ENCODE peak calls at places on chromosomes 7 and 10, in four cellular contexts. R, O, C and P are unnamed samples.

GRCh38 chr10:50369931-50370330 is 118.6 kb upstream of the ASAH2 start:
- DNase-seq in R (no peak), C (no peak), O (no peak), P (no peak)

GRCh38 chr7:38291117-38291647 is 17.7 kb upstream of the TARP start:
- DNase-seq in O (no peak), R (no peak), C (no peak), P (no peak)

GRCh38 chr10:51861731-51862130 is 162.3 kb upstream of the CSTF2T start:
- DNase-seq in C (no peak), O (no peak), R (no peak), P (no peak)

GRCh38 chr7:35975851-35976454 is 175.1 kb downstream of the SEPTIN7 start:
- DNase-seq in R (no peak), O (peak; percentile 84), C (peak; percentile 60), P (peak; percentile 62)

GRCh38 chr10:44965651-44966097 is 6.1 kb downstream of the RASSF4 start:
- DNase-seq in O (no peak), C (no peak), R (no peak), P (no peak)

GRCh38 chr7:22851140-22851539 is 28.5 kb upstream of the TOMM7 start:
- DNase-seq in C (peak; percentile 53), R (no peak), O (no peak), P (no peak)

GRCh38 chr10:68087338-68088029 is 12.4 kb upstream of the HERC4 start:
- DNase-seq in R (no peak), C (peak; percentile 70), O (peak; percentile 81), P (no peak)

GRCh38 chr7:143043391-143043790 is 8.8 kb upstream of the OR6V1 start:
- DNase-seq in R (no peak), C (no peak), O (no peak), P (no peak)

GRCh38 chr10:15360566-15360965 is 10.5 kb downstream of the FAM171A1 start:
- DNase-seq in R (no peak), C (no peak), O (no peak), P (no peak)

GRCh38 chr7:135976312-135977019 is 693 bp downstream of the MTPN start:
- DNase-seq in O (peak; percentile 9), C (peak; percentile 32), R (peak; percentile 31), P (no peak)

GRCh38 chr7:104695563-104695962 is 318.4 kb upstream of the KMT2E start:
- DNase-seq in O (no peak), C (no peak), R (no peak), P (no peak)

GRCh38 chr10:120634629-120635028 is 177.6 kb downstream of the PLPP4 start:
- DNase-seq in C (no peak), O (peak; percentile 17), R (no peak), P (no peak)

GRCh38 chr10:80443531-80443974 is 10.6 kb upstream of the TSPAN14 start:
- DNase-seq in R (no peak), O (peak; percentile 73), C (no peak), P (no peak)

GRCh38 chr7:65902306-65902705 is 29.4 kb downstream of the VKORC1L1 start:
- DNase-seq in R (no peak), C (no peak), O (no peak), P (no peak)

GRCh38 chr7:65910237-65910636 is 37.4 kb downstream of the VKORC1L1 start:
- DNase-seq in O (no peak), R (no peak), C (no peak), P (no peak)

GRCh38 chr7:65912220-65912619 is 39.3 kb downstream of the VKORC1L1 start:
- DNase-seq in C (no peak), O (no peak), R (no peak), P (no peak)

DNA sequence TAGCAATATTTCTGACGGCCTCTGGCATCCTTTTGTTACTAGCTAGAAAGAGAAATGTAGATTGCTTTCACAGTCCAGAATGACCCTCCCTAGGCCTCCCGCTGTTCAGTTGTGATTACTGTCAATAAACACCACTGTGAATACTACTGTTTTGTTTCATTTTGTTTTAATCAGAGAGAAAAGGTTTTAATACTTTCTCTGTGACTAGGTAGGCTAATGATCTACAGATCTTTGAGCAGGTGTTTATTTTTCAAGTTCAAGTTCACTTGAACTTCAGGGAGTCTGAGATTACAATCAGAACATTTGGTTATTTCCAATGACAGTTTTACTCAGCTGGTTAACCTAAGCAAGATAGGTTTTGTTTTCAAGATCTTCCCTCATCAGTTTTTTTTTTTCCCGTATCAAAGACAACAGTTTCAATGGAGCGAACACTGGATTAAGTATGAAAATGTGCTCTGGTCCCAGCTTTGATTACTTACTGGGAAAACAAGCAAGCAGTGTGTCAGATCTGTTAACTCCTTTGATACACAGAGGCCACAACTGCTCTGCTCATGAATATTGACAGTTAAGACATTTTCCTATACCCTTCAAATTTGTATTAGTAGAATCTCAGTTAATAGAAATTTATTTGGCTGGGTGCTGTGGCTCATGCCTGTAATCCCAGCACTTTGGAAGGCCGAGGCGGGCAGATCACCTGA is 34.8 kb downstream of the VKORC1L1 start:
- DNase-seq in O (no peak), R (no peak), C (no peak), P (no peak)
- H3K4me3 ChIP-seq in O (no peak overlapping the region), R (no peak overlapping the region), C (no peak overlapping the region), P (no peak overlapping the region)

GRCh38 chr7:122312789-122313188 is 8.2 kb upstream of the FEZF1 start:
- DNase-seq in C (no peak), R (no peak), O (no peak), P (no peak)

GRCh38 chr7:122314284-122314683 is 9.7 kb upstream of the FEZF1 start:
- DNase-seq in C (no peak), O (no peak), R (no peak), P (no peak)

GRCh38 chr7:122315507-122316466 is 11.2 kb upstream of the FEZF1 start:
- DNase-seq in R (no peak), O (no peak), C (no peak), P (no peak)

GRCh38 chr7:122311719-122312118 is 7.2 kb upstream of the FEZF1 start:
- DNase-seq in C (no peak), R (no peak), O (no peak), P (no peak)

DNA sequence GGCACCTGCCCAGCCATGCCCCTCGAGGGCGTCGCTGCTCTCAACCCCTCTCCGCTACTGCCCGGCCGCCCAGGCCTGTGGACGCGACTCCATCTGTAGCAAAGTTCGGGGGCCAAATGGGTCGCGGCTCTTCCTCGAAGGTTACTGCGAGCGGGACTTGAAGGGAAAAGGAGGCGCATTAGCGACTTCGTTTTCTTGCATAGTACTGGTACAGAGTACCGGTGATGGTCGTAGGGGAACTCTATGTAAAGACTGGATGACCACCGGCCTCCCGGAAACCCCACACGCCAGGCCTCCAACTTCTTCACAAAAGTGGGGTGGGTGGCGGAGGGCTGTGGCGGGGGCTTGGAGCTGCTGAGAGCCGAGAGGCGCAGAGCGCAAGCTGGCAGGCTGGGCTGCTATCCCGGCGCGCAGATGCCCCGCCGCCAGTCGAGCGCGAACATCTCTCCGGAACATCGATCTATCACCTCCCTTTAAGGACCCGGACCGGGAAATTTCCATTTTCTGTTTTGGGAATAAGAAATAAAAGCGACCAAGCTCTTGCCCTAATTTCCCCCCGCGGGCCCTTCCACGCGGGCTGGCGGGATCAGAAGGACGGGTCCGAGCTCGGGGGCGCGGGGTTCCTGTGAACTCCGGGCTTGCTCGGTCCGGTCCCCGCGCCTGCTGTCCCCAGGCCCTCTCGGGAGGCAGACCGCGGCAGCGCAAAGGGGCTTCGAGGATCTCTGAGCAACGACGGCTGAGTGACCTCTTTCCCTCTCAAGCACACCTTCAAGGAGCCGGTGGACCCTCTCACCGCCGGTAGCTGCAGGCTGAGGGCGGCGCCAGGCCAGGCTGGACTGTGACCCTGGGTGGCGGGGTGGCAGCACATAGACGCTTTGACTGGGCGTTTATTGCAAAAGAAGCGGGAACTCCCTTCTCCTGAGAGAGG is 12.2 kb upstream of the FEZF1 start:
- DNase-seq in C (no peak), R (no peak), O (no peak), P (no peak)
- H3K4me3 ChIP-seq in C (no peak overlapping the region), R (no peak overlapping the region), O (no peak overlapping the region), P (no peak overlapping the region)

GRCh38 chr10:5840314-5841307 is 27.4 kb upstream of the GDI2 start:
- DNase-seq in C (no peak), O (no peak), R (no peak), P (no peak)
- H3K4me3 ChIP-seq in C (no peak overlapping the region), O (no peak overlapping the region), R (no peak overlapping the region), P (no peak overlapping the region)

DNA sequence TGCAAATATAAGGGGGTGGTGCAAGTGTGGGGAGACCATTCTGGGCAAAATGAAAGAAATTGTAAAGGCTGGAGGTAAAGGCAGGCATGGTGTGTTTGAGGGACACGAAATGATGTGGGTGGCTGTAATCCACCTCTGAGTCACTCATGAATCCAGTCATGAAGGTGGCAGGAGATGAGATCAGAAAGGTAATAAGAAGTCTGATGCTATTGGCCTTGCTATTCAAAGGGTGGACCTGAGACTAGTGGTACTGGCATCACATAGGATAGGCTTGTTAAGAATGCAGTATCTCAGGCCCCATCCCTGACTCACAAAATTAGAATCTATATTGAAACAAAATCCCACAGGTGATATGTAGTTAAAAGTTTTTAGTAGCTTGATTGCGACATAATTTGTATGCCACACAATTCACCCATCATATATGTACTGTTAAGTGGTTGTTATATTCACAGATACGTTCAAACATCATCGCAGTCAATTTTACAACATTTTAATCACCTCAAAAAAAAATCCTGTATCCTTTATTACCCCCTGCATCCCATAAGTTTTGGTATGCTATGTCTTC is 85.6 kb downstream of the ST8SIA6 start:
- DNase-seq in R (no peak), C (no peak), O (no peak), P (no peak)
- H3K4me3 ChIP-seq in R (no peak overlapping the region), C (no peak overlapping the region), O (no peak overlapping the region), P (no peak overlapping the region)

DNA sequence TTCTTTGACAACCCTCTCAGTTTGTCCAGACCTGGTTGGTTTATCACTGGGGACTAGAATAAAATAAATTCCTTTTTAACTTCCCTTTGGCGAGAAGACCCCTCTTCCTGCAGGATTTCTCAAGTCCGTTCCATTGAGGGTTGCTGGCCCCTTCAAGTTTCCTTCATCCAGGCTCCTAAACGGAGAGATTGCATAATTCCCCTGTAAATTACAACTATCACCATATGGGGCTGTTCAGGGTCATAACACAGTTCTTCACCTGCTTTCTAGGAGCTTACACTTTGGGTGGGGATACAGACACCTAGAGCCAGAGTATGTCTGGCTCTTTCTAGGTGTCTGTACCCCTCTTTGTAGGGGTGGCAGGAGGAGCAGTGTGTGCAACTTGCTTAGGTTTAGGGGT is 3.3 kb upstream of the COPS6 start:
- DNase-seq in O (no peak), R (no peak), C (no peak), P (no peak)
- H3K4me3 ChIP-seq in O (no peak overlapping the region), R (no peak overlapping the region), C (no peak overlapping the region), P (no peak overlapping the region)